ENCODE peak calls at places on chromosomes 5 and 9, in seven cellular contexts. X, C, T, G, O, Q and K are unnamed samples.

GRCh38 chr9:94005272-94005901 is 50.2 kb upstream of the BARX1 start:
- DNase-seq in T (no peak), C (peak), Q (no peak), O (no peak), G (no peak), X (no peak), K (no peak)

GRCh38 chr5:140344683-140345423 is 1.6 kb downstream of the HBEGF start:
- DNase-seq in G (no peak), C (peak), T (no peak), O (no peak), X (no peak), Q (peak), K (peak)

GRCh38 chr9:111759762-111760639 is 34.7 kb downstream of the SHOC1 start:
- DNase-seq in X (no peak), Q (peak), C (peak), G (no peak), T (peak), O (peak), K (peak)

GRCh38 chr9:130997925-130998595 is 10.9 kb upstream of the LAMC3 start:
- DNase-seq in T (peak), O (peak), Q (peak), G (peak), X (peak), C (peak), K (peak)

GRCh38 chr5:159199225-159199624 is 10.1 kb downstream of the RNF145 start:
- DNase-seq in C (no peak), O (no peak), X (no peak), G (no peak), Q (no peak), T (no peak), K (no peak)

GRCh38 chr5:39194466-39195136 is 24.8 kb downstream of the FYB1 start:
- DNase-seq in C (peak), T (no peak), G (no peak), O (peak), Q (no peak), X (no peak), K (peak)

GRCh38 chr9:121399883-121400607 is 30.0 kb upstream of the STOM start:
- DNase-seq in O (peak), T (peak), G (no peak), X (no peak), Q (peak), C (peak), K (peak)

GRCh38 chr5:13595978-13596377 is 348.5 kb downstream of the DNAH5 start:
- DNase-seq in C (no peak), O (no peak), X (no peak), T (no peak), Q (no peak), G (no peak), K (no peak)

GRCh38 chr5:108344103-108344822 is 37.6 kb downstream of the FBXL17 start:
- DNase-seq in O (no peak), T (no peak), X (no peak), G (no peak), Q (no peak), C (no peak), K (no peak)

GRCh38 chr9:18632624-18633407 is 158.9 kb downstream of the ADAMTSL1 start:
- DNase-seq in X (no peak), Q (no peak), G (no peak), C (peak), T (no peak), O (peak), K (no peak)

GRCh38 chr5:73282383-73282782 is 109.4 kb downstream of the TMEM174 start:
- DNase-seq in X (no peak), Q (no peak), T (no peak), G (no peak), O (no peak), C (no peak), K (no peak)

GRCh38 chr9:133163559-133164208 is at the start of gene GBGT1:
- DNase-seq in T (no peak), Q (peak), X (no peak), C (no peak), G (peak), O (peak), K (no peak)

GRCh38 chr5:158456756-158457155 is 597.8 kb upstream of the CLINT1 start:
- DNase-seq in T (no peak), G (no peak), C (peak), X (no peak), O (peak), Q (peak), K (peak)

GRCh38 chr5:139969318-139969717 is 73.8 kb downstream of the NRG2 start:
- DNase-seq in C (no peak), Q (no peak), X (no peak), T (no peak), O (no peak), G (no peak), K (no peak)

GRCh38 chr5:143262393-143263174 is 140.9 kb downstream of the NR3C1 start:
- DNase-seq in T (no peak), C (peak), Q (no peak), X (no peak), O (peak), G (no peak), K (no peak)

GRCh38 chr5:72246954-72247442 is 73.0 kb downstream of the MRPS27 start:
- DNase-seq in O (peak), X (no peak), G (no peak), T (no peak), C (peak), Q (no peak), K (no peak)

GRCh38 chr5:161085081-161085480 is 233.1 kb upstream of the ATP10B start:
- DNase-seq in G (no peak), C (no peak), Q (no peak), T (no peak), X (no peak), O (no peak), K (no peak)

GRCh38 chr5:150448353-150448752 is 1.2 kb downstream of the RPS14 start:
- DNase-seq in T (no peak), Q (peak), C (no peak), G (no peak), O (peak), X (no peak), K (no peak)

GRCh38 chr9:134307223-134307600 is 19.0 kb upstream of the RXRA start:
- DNase-seq in O (no peak), X (no peak), G (no peak), T (no peak), Q (no peak), C (no peak), K (no peak)

GRCh38 chr5:3104446-3105047 is 353.1 kb upstream of the IRX2 start:
- DNase-seq in X (no peak), Q (peak), O (no peak), T (peak), C (no peak), G (no peak), K (no peak)

GRCh38 chr5:149757186-149757950 is 27.3 kb downstream of the PPARGC1B start:
- DNase-seq in C (no peak), G (no peak), Q (no peak), T (no peak), O (no peak), X (no peak), K (no peak)

GRCh38 chr5:57889558-57889957 is 406.9 kb upstream of the ACTBL2 start:
- DNase-seq in Q (peak), T (no peak), G (no peak), C (peak), X (no peak), O (peak), K (peak)

GRCh38 chr9:94250456-94250855 is 8.6 kb upstream of the ZNF169 start:
- DNase-seq in Q (peak), G (no peak), O (no peak), T (no peak), C (no peak), X (no peak), K (peak)

GRCh38 chr9:38380230-38380871 is 12.2 kb upstream of the ALDH1B1 start:
- DNase-seq in G (no peak), Q (peak), C (peak), T (no peak), X (no peak), O (no peak), K (no peak)

GRCh38 chr5:105762728-105763127 is 1908.0 kb downstream of the EFNA5 start:
- DNase-seq in T (no peak), O (no peak), X (no peak), C (no peak), Q (no peak), G (no peak), K (no peak)

GRCh38 chr5:153562189-153562588 is 71.7 kb downstream of the GRIA1 start:
- DNase-seq in O (peak), G (no peak), C (peak), X (peak), T (no peak), Q (peak), K (peak)

GRCh38 chr9:83596899-83597504 is 25.9 kb upstream of the IDNK start:
- DNase-seq in O (peak), X (no peak), T (peak), Q (peak), C (no peak), G (peak), K (peak)

GRCh38 chr5:148702019-148702596 is 47.8 kb upstream of the HTR4 start:
- DNase-seq in C (no peak), X (no peak), Q (no peak), T (no peak), O (no peak), G (no peak), K (no peak)

GRCh38 chr5:179234563-179235135 is 110.6 kb downstream of the ADAMTS2 start:
- DNase-seq in G (peak), X (no peak), Q (no peak), T (no peak), O (no peak), C (no peak), K (no peak)

GRCh38 chr9:92048924-92049625 is 66.1 kb downstream of the SPTLC1 start:
- DNase-seq in T (no peak), Q (peak), G (peak), C (peak), X (no peak), O (no peak), K (peak)

GRCh38 chr9:125965421-125965820 is 218.2 kb downstream of the PBX3 start:
- DNase-seq in T (no peak), O (no peak), Q (no peak), X (no peak), G (no peak), C (no peak), K (no peak)

GRCh38 chr5:33929925-33930690 is 6.1 kb upstream of the RXFP3 start:
- DNase-seq in Q (peak), C (no peak), T (no peak), G (no peak), O (no peak), X (no peak), K (peak)

GRCh38 chr5:132260051-132260450 is 2.6 kb downstream of the PDLIM4 start:
- DNase-seq in C (peak), T (no peak), O (peak), G (peak), X (no peak), Q (no peak), K (no peak)

GRCh38 chr5:119435436-119436132 is 16.7 kb upstream of the HSD17B4 start:
- DNase-seq in O (peak), T (no peak), G (peak), C (peak), Q (peak), X (no peak), K (peak)

GRCh38 chr9:112170235-112170634 is 4.9 kb downstream of the SUSD1 start:
- DNase-seq in X (no peak), C (no peak), O (no peak), T (no peak), Q (peak), G (no peak), K (peak)

GRCh38 chr9:109903515-109904138 is 123.6 kb downstream of the PALM2AKAP2 start:
- DNase-seq in Q (peak), G (peak), O (peak), X (peak), C (peak), T (peak), K (peak)

GRCh38 chr9:124267271-124267807 is 9.6 kb downstream of the NEK6 start:
- DNase-seq in T (no peak), Q (no peak), O (peak), C (peak), G (no peak), X (no peak), K (no peak)

GRCh38 chr5:76081811-76082783 is 1.1 kb upstream of the SV2C start:
- DNase-seq in X (no peak), Q (peak), O (no peak), T (peak), C (no peak), G (peak), K (no peak)

DNA sequence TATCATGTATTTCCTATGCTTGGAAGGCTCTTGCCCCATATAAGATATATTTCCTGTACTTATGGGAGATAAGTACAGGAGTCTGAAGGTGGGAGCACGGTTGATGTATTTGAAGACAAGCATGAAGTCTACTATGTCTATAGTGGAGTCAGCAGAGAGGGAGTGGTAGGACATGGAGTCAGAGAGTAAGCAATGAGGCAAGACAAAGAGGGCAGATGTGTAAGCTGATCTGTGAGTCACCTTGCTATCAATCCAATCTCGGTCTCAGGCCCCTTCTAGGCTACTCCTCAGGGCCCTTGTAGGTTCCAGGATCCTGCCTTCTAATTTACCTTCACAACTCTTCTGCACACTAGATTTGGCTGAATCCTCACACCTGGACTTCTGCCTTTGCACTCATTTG is 105.5 kb downstream of the MACIR start:
- DNase-seq in X (no peak), O (peak), G (no peak), C (peak), Q (no peak), T (no peak), K (peak)
- H2BK5ac ChIP-seq in X (no peak), O (no peak), G (no peak), C (no peak), Q (no peak), T (no peak), K (no peak)

DNA sequence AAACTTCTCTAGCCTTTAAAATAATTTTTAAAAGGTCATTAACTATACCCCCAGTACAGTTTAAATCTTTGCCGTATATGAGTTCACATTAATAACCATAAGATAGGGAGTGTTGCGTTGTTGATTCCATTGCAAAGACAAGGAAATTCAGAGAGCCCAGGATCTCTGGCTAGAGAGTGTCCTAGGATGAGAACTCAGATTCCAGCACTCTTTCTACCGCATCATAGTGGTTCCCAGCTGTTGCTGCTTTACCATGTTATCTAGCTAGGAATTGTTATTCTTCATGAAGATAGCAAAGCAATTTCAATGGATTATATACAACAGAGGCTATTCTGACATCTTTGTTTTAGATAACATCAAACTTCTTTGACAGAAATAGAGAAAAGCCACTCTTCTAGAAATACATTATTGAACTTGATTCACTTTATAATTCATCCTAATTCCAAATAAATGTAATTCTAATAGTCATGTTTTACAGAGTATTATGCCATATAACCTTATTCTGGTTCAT is 78.4 kb upstream of the IL7R start:
- DNase-seq in G (no peak), Q (no peak), T (no peak), O (no peak), C (no peak), X (no peak), K (no peak)
- H4K8ac ChIP-seq in G (no peak), Q (no peak), T (no peak), O (peak), C (no peak), X (no peak), K (no peak)

DNA sequence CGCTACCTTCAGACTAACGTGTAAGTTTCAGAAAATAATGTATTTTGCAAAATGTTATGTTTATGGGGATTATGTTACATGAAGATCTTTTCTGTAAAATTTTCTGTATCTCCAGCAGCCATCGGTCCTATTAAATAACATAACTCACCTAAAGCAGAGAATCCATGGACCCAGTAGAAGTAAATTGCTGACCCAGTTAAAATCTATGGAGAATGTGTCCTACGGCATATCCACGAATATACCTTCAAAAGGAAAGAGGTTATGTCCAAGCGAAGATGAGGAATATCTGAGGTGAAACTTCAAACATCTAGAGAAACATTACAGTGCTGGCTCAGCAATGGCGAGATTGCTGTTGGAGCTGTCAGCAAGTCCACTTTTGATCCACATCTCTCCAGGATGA is 492.2 kb upstream of the ADAMTS16 start:
- DNase-seq in X (no peak), G (no peak), O (no peak), Q (no peak), C (no peak), T (no peak), K (no peak)
- H3K4me2 ChIP-seq in X (no peak), G (no peak), O (no peak), Q (no peak), C (no peak), T (no peak), K (no peak)

DNA sequence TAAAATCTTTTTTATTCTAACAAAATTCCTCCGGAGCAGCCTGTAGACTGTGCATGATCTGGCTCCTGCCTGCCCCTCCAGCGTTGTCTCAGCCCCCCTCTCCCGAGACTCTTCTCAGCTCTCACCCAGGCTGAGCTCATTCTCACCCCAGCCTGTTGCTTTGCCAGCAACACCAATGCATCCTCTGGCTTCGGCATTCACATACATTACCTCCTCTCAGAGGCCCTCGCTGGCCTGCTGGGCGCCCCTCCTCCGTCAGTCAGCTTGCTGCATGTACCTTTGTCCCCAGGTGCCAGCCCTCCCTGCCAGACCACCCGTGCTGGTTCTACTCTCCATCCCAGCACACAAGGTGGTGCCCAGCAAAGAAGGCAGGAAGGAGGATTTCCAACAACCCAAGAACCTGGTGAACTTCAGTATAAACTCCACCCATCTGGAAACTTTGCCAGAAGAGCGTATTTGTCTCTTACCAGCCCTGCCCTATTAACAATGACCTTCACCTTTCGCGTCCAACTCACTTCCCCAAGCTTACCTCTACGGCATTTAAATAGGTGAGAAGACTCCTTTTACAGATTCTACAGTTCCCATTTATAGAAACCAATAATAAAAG is 34.9 kb downstream of the MYO10 start:
- DNase-seq in Q (peak), X (peak), G (peak), O (no peak), C (no peak), T (no peak), K (no peak)
- H2BK5ac ChIP-seq in Q (no peak), X (peak), G (no peak), O (no peak), C (no peak), T (no peak), K (no peak)

DNA sequence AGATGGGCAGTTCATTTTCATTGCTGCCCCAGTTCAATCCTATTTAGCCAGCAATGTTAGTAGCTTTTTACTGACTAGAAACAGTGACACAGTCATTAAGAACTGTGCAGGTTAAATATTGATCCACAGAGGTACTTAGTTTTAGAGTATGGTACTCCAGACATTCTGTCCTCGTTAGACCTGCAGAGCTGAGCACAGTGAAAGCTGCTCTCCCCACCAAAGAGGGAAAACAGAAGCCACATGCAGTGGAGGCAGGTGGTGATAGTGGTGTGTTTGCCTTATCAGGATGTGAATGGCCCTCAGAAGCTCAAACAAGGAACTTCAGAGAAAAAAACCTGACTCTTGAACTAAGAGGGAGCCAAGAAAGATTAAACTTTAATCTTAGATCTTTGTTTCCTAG is 75.5 kb downstream of the UNC13B start:
- DNase-seq in Q (peak), G (no peak), X (no peak), O (no peak), C (no peak), T (no peak), K (no peak)
- H4K8ac ChIP-seq in Q (no peak), G (no peak), X (no peak), O (no peak), C (no peak), T (no peak), K (no peak)

GRCh38 chr9:87612536-87612935 is 113.4 kb upstream of the CTSL start:
- DNase-seq in T (no peak), X (no peak), Q (no peak), C (no peak), O (no peak), G (no peak), K (no peak)
- H3K4me2 ChIP-seq in T (no peak), X (no peak), Q (no peak), C (no peak), O (no peak), G (no peak), K (no peak)

DNA sequence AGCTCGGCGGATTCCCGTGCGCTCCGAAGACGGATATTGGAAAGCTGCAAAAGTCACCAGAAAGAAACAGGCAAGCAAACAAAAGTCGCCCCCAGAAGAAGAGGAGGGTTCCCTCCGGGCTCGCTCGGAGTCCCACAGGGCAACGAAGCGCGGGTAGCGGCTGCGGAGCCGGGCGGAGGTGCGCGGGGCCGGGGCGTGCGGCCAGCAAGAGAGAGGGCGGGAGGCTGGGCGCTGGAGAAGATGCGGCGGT is at the start of gene FBN2:
- DNase-seq in T (no peak), G (no peak), X (no peak), O (no peak), C (no peak), Q (no peak), K (no peak)
- H2BK5ac ChIP-seq in T (peak), G (no peak), X (no peak), O (peak), C (peak), Q (peak), K (peak)

DNA sequence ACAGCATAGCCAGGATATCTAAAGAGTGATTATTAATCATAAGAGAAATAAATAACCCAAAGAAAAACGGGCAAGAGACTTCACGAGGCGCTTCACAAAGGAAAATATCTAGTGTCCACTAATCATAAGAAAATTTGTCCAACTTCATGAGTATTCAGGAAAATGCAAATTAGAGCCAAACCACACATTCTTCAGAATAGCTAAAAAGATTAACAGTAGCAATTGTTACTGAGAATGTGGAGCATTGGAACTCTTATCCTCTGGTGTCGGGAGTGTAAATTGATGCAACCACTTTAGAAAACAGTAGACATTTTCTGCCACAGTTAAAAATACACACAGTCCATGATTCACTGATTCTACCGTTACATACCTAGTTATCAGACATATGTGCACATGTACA is 145.7 kb downstream of the CWC27 start:
- DNase-seq in T (no peak), X (no peak), G (no peak), C (peak), Q (no peak), O (no peak), K (no peak)
- H4K8ac ChIP-seq in T (no peak), X (no peak), G (no peak), C (no peak), Q (no peak), O (no peak), K (no peak)

GRCh38 chr9:123003467-123003866 is 30.0 kb upstream of the GPR21 start:
- DNase-seq in G (no peak), X (no peak), C (peak), O (peak), Q (no peak), T (no peak), K (no peak)
- H3K4me2 ChIP-seq in G (no peak), X (no peak), C (no peak), O (no peak), Q (no peak), T (no peak), K (no peak)